ENCODE peak calls at places on chromosome 22, in four cellular contexts. H is IMR-90, F is K562, Y is GM12878. Z is an unnamed sample.

GRCh38 chr22:21972293-21972779 is 10.3 kb downstream of the TOP3B start:
- DNase-seq in H (peak; percentile 23), F (peak; percentile 100), Y (no peak), Z (peak; percentile 40)

GRCh38 chr22:30481711-30482110 is 9.9 kb upstream of the SEC14L3 start:
- DNase-seq in H (peak; percentile 8), F (peak; percentile 18), Y (no peak), Z (no peak)

GRCh38 chr22:20131593-20131855 is at the start of gene ZDHHC8:
- DNase-seq in H (no peak), F (peak; percentile 97), Y (no peak), Z (no peak)

GRCh38 chr22:31776231-31776630 is 22.4 kb downstream of the DEPDC5 start:
- DNase-seq in H (no peak), F (no peak), Y (no peak), Z (peak; percentile 16)

GRCh38 chr22:36301851-36302250 is 48.9 kb downstream of the APOL1 start:
- DNase-seq in H (peak; percentile 97), F (no peak), Y (no peak), Z (no peak)

GRCh38 chr22:20204821-20205220 is 54.0 kb upstream of the CCDC188 start:
- DNase-seq in H (no peak), F (no peak), Y (no peak), Z (no peak)

GRCh38 chr22:44573451-44573850 is 75.4 kb upstream of the RTL6 start:
- DNase-seq in H (no peak), F (no peak), Y (no peak), Z (no peak)

GRCh38 chr22:40238425-40239344 is 61.0 kb downstream of the TNRC6B start:
- DNase-seq in H (peak; percentile 74), F (no peak), Y (no peak), Z (peak; percentile 74)

GRCh38 chr22:43014062-43014875 is 680 bp downstream of the PACSIN2 start:
- DNase-seq in H (no peak), F (peak; percentile 39), Y (no peak), Z (peak; percentile 29)

GRCh38 chr22:24525416-24526037 is 29.4 kb downstream of the GUCD1 start:
- DNase-seq in H (peak; percentile 65), F (peak; percentile 82), Y (peak; percentile 62), Z (peak; percentile 72)

GRCh38 chr22:19868773-19869471 is 14.2 kb upstream of the GNB1L start:
- DNase-seq in H (no peak), F (no peak), Y (no peak), Z (no peak)

GRCh38 chr22:19419086-19419463 is 12.5 kb downstream of the HIRA start:
- DNase-seq in H (no peak), F (peak; percentile 96), Y (no peak), Z (no peak)

GRCh38 chr22:20783844-20784723 is 10.2 kb downstream of the SERPIND1 start:
- DNase-seq in H (peak; percentile 74), F (peak; percentile 98), Y (peak; percentile 28), Z (peak; percentile 85)

GRCh38 chr22:44700456-44700855 is 1.5 kb upstream of the PRR5 start:
- DNase-seq in H (peak; percentile 36), F (no peak), Y (no peak), Z (no peak)

GRCh38 chr22:36280379-36280778 is 27.4 kb downstream of the APOL1 start:
- DNase-seq in H (peak; percentile 26), F (no peak), Y (no peak), Z (no peak)

GRCh38 chr22:36546092-36546804 is 17.3 kb upstream of the EIF3D start:
- DNase-seq in H (peak; percentile 62), F (peak; percentile 79), Y (no peak), Z (peak; percentile 54)

GRCh38 chr22:32628626-32629587 is 154.3 kb downstream of the FBXO7 start:
- DNase-seq in H (peak; percentile 97), F (no peak), Y (no peak), Z (no peak)

GRCh38 chr22:44247923-44248892 is 64.5 kb downstream of the SHISAL1 start:
- DNase-seq in H (no peak), F (no peak), Y (no peak), Z (no peak)

GRCh38 chr22:25780673-25781072 is 38.7 kb downstream of the MYO18B start:
- DNase-seq in H (no peak), F (no peak), Y (no peak), Z (no peak)

GRCh38 chr22:24165673-24166072 is 15.6 kb upstream of the SUSD2 start:
- DNase-seq in H (peak; percentile 53), F (no peak), Y (no peak), Z (no peak)

GRCh38 chr22:19506212-19506611 is 18.0 kb downstream of the CLDN5 start:
- DNase-seq in H (no peak), F (no peak), Y (no peak), Z (no peak)

GRCh38 chr22:20728523-20729190 is 45.3 kb upstream of the SERPIND1 start:
- DNase-seq in H (no peak), F (no peak), Y (no peak), Z (no peak)

GRCh38 chr22:25419247-25420113 is 145.0 kb upstream of the GRK3 start:
- DNase-seq in H (peak; percentile 47), F (no peak), Y (peak; percentile 20), Z (peak; percentile 70)

GRCh38 chr22:31085928-31086327 is 4.8 kb downstream of the SMTN start:
- DNase-seq in H (no peak), F (no peak), Y (no peak), Z (no peak)

GRCh38 chr22:23754220-23754919 is at the start of gene VPREB3:
- DNase-seq in H (no peak), F (no peak), Y (no peak), Z (no peak)

GRCh38 chr22:35872451-35872850 is 154.8 kb downstream of the APOL5 start:
- DNase-seq in H (no peak), F (no peak), Y (no peak), Z (no peak)

GRCh38 chr22:36930041-36930935 is 16.9 kb downstream of the CSF2RB start:
- DNase-seq in H (no peak), F (no peak), Y (no peak), Z (no peak)

GRCh38 chr22:35746946-35747703 is 29.5 kb downstream of the APOL5 start:
- DNase-seq in H (peak; percentile 80), F (no peak), Y (no peak), Z (no peak)

GRCh38 chr22:19884954-19885751 is 30.5 kb upstream of the GNB1L start:
- DNase-seq in H (no peak), F (no peak), Y (no peak), Z (no peak)

GRCh38 chr22:49727191-49727880 is 100.3 kb downstream of the BRD1 start:
- DNase-seq in H (no peak), F (no peak), Y (no peak), Z (no peak)

GRCh38 chr22:24338701-24339451 is 68.2 kb downstream of the SPECC1L start:
- DNase-seq in H (peak; percentile 61), F (no peak), Y (no peak), Z (no peak)

GRCh38 chr22:37599161-37599560 is 9.5 kb upstream of the GGA1 start:
- DNase-seq in H (no peak), F (no peak), Y (no peak), Z (no peak)

DNA sequence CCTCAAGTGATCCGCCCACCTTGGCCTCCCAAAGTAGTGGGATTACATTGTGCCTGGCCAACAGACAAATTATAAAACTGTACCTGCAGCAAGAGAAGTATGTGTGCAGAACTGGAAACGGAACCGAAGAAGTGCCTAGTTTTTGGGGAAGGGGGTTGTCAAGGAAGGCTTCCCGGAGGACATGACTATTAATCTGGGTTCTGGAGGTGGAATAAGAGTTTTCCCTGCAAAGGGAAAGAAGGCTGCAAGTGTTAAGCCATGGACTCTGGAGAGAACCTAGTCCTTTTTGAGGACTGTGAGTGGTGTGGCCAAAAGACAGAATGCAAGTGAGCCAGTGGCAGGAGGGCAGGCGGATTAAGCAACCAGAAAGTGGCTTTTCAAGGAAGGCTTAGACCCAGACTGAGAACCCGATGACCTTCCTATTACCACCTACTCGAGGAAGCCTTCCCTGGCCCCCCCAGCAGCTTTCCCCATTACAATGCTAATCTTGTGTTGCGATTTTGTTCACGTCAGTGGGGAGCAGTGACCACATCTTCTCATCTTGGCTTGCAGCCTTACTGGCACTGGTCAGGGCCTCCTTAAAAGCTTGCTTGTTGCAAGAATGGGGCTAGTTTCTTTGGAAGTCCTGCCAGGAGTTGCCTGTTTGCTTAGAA is 5.7 kb upstream of the SEPTIN3 start:
- DNase-seq in H (peak; percentile 43), F (no peak), Y (no peak), Z (no peak)
- TF ChIP-seq FOS in H (no peak), F (no peak), Y (no peak), Z (no peak)

DNA sequence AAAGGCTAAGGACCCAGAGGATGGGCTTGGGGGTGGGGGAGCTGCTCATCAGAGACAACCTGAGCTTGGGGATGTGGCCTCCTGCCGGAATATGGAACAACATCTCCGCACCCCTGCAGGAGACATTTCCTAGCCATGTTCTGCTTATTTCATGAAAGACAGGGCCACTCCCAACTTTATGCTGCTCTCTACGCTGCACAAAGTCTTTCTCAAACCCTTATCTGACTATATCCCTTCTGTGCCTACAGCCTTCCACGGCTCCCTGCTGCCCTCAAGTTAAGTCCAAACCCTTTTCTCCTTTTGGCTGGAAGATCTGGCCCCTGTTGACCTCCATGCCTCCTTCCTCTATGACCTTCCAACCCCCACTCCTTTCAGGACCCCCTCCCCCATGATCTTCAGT is 562.0 kb downstream of the MN1 start:
- DNase-seq in H (no peak), F (no peak), Y (no peak), Z (no peak)
- H3K9me3 ChIP-seq in H (peaks cover 5% of the 10 kb centered on the region), F (no peaks in the 10 kb centered on the region), Y (no peaks in the 10 kb centered on the region), Z (no peaks in the 10 kb centered on the region)

DNA sequence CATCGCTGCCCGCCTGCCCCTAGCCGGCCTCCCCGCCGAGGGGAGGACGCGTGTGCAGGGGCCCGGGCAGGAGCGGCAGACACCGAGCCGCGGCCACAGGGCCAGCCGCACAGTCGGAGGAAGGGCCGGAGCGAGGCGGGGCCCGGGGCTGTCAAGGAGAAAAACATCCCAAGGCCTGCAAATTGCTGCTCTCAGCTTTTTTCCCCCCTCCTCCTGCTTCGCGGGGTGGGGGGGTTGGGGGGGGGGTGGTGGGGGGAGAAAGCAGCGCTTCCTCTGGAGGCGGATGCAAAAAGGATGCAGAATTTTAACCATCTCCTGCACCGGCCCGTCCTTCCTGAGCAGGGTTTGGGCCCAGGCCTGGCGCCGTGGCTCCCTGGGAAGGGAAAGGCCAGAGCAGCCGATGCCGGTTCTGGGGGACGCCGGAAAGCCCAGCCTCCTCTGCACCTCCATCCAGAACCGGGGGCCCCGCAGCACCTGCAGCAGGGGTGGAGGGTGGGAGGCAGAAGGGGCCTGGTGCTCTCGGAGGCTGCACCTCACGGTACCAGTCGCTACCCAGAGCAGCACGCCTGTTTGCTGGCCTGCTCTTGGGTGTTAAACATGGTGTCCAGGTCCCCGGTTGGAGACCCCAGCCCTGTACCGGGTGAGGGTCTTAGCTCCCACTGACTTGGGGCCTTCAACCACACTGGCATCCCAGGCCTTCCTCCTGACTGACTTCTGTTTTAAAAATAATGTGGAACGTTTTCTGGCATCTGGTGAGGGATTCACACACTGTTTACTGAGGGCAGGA is 77.3 kb upstream of the WNT7B start:
- DNase-seq in H (peak; percentile 45), F (no peak), Y (no peak), Z (peak; percentile 55)
- TF ChIP-seq FOS in H (no peak), F (no peak), Y (no peak), Z (no peak)

DNA sequence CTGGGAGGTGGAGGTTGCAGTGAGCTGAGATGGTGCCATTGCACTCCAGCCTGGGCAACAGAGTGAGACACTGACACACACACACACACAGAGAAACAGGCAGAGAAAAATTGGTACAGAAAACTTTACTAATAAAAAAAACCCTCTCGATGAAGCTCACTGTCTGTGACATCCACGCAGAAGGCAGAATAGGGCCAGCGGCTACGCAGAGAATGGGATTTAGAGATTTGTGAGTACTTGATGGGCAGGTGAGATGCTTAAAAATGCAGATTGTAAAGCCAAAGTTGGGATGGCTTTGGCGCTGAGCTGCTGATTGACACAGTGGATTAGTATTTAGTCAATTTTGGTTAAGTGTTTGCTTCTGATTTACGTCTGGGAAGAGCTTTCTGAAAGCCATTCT is 561.1 kb downstream of the TBC1D22A start:
- DNase-seq in H (no peak), F (no peak), Y (no peak), Z (no peak)
- H3K9me3 ChIP-seq in H (peaks cover 2% of the 10 kb centered on the region), F (no peaks in the 10 kb centered on the region), Y (no peaks in the 10 kb centered on the region), Z (no peaks in the 10 kb centered on the region)

Z was measured in endothelial cell of umbilical vein.